ENCODE peak calls at places on chromosomes 3 and 15, in four cellular contexts. C, V, R and E are unnamed samples.

GRCh38 chr15:67146875-67147381 is 81.5 kb downstream of the SMAD3 start:
- DNase-seq in C (no peak), V (no peak), R (peak; percentile 87), E (no peak)

GRCh38 chr3:43288366-43288765 is 2.0 kb downstream of the SNRK start:
- DNase-seq in C (no peak), V (peak; percentile 47), R (no peak), E (peak; percentile 69)

GRCh38 chr3:49654955-49655556 is 19.1 kb upstream of the APEH start:
- DNase-seq in C (no peak), V (no peak), R (no peak), E (no peak)

GRCh38 chr3:137770821-137771399 is 6.8 kb downstream of the SOX14 start:
- DNase-seq in C (no peak), V (no peak), R (no peak), E (no peak)

GRCh38 chr15:90479656-90480055 is 50.1 kb upstream of the CRTC3 start:
- DNase-seq in C (no peak), V (no peak), R (no peak), E (no peak)

GRCh38 chr3:142664819-142665218 is 59.0 kb upstream of the TRPC1 start:
- DNase-seq in C (no peak), V (no peak), R (no peak), E (no peak)

GRCh38 chr3:109346770-109347295 is 9.5 kb upstream of the DPPA4 start:
- DNase-seq in C (no peak), V (no peak), R (no peak), E (no peak)

GRCh38 chr3:50632450-50632849 is 15.5 kb downstream of the MAPKAPK3 start:
- DNase-seq in C (no peak), V (no peak), R (no peak), E (no peak)

GRCh38 chr15:63831041-63831440 is 2.7 kb downstream of the HERC1 start:
- DNase-seq in C (no peak), V (no peak), R (no peak), E (no peak)

GRCh38 chr15:39794970-39795369 is 12.3 kb upstream of the FSIP1 start:
- DNase-seq in C (no peak), V (no peak), R (no peak), E (no peak)

GRCh38 chr3:46239301-46239938 is 2.8 kb upstream of the CCR3 start:
- DNase-seq in C (no peak), V (no peak), R (no peak), E (no peak)

GRCh38 chr3:143263844-143264243 is 144.3 kb downstream of the CHST2 start:
- DNase-seq in C (no peak), V (peak; percentile 19), R (no peak), E (peak; percentile 45)

GRCh38 chr3:134378818-134379217 is 4.6 kb upstream of the AMOTL2 start:
- DNase-seq in C (no peak), V (peak; percentile 20), R (no peak), E (no peak)

GRCh38 chr15:40330368-40330836 is 6.9 kb downstream of the INAFM2 start:
- DNase-seq in C (no peak), V (no peak), R (no peak), E (no peak)

GRCh38 chr3:126028096-126028495 is 55.8 kb downstream of the SLC41A3 start:
- DNase-seq in C (no peak), V (no peak), R (no peak), E (no peak)

GRCh38 chr15:71599404-71600225 is 210.7 kb upstream of the NR2E3 start:
- DNase-seq in C (no peak), V (peak; percentile 3), R (no peak), E (peak; percentile 38)

GRCh38 chr3:186669378-186670084 is 3.7 kb downstream of the HRG start:
- DNase-seq in C (no peak), V (peak; percentile 27), R (no peak), E (no peak)

GRCh38 chr15:22878103-22878502 is 39.6 kb downstream of the NIPA2 start:
- DNase-seq in C (no peak), V (no peak), R (no peak), E (no peak)

GRCh38 chr15:80764535-80764934 is 14.6 kb upstream of the CEMIP start:
- DNase-seq in C (no peak), V (no peak), R (no peak), E (no peak)

GRCh38 chr15:50390549-50391264 is 33.5 kb upstream of the USP8 start:
- DNase-seq in C (no peak), V (peak; percentile 67), R (no peak), E (no peak)

GRCh38 chr3:125052671-125053303 is 3.0 kb downstream of the HEG1 start:
- DNase-seq in C (peak; percentile 51), V (no peak), R (no peak), E (no peak)

GRCh38 chr3:154188416-154188815 is 67.2 kb downstream of the ARHGEF26 start:
- DNase-seq in C (no peak), V (no peak), R (no peak), E (no peak)

GRCh38 chr3:40211579-40211978 is 97.9 kb upstream of the EIF1B start:
- DNase-seq in C (no peak), V (no peak), R (no peak), E (no peak)